ENCODE peak calls at places on chromosomes 12 and 14, in four cellular contexts. O is RKO, I is fibroblast of mammary gland, X is NCI-H1105 treated with DMSO at 0.1 percent for 48 hours. N is an unnamed sample.

GRCh38 chr12:94640134-94640928 is 10.0 kb downstream of the TMCC3 start:
- DNase-seq in X (no peak), O (no peak), I (peak), N (peak)

GRCh38 chr14:92658160-92658559 is 90.3 kb downstream of the LGMN start:
- DNase-seq in I (no peak), O (no peak), X (no peak), N (no peak)

GRCh38 chr14:68362841-68363240 is 430.0 kb downstream of the ZFP36L1 start:
- DNase-seq in X (no peak), I (no peak), O (no peak), N (no peak)

GRCh38 chr14:31241450-31242114 is 34.0 kb upstream of the HECTD1 start:
- DNase-seq in I (no peak), O (no peak), X (no peak), N (peak)

GRCh38 chr14:88753873-88754272 is 38.9 kb downstream of the EML5 start:
- DNase-seq in O (no peak), X (no peak), I (no peak), N (no peak)

GRCh38 chr14:55354500-55354899 is 57.1 kb downstream of the ATG14 start:
- DNase-seq in I (peak), X (peak), O (peak), N (peak)

GRCh38 chr12:32273712-32274111 is 125.6 kb upstream of the FGD4 start:
- DNase-seq in O (no peak), I (no peak), X (no peak), N (no peak)

GRCh38 chr12:69329669-69330428 is 18.3 kb upstream of the LYZ start:
- DNase-seq in X (no peak), O (no peak), I (no peak), N (peak)

GRCh38 chr14:34782031-34782430 is 67.6 kb upstream of the CFL2 start:
- DNase-seq in I (peak), X (no peak), O (no peak), N (peak)

GRCh38 chr14:68669101-68669500 is 123.8 kb downstream of the ZFP36L1 start:
- DNase-seq in X (no peak), I (no peak), O (no peak), N (no peak)

GRCh38 chr14:82070040-82070439 is 536.4 kb upstream of the SEL1L start:
- DNase-seq in X (no peak), I (no peak), O (no peak), N (no peak)

GRCh38 chr12:110563702-110564470 is 19.2 kb downstream of the PPTC7 start:
- DNase-seq in X (no peak), I (peak), O (no peak), N (peak)

GRCh38 chr14:104367811-104368750 is 211.5 kb upstream of the C14orf180 start:
- DNase-seq in X (no peak), I (no peak), O (no peak), N (no peak)

GRCh38 chr12:67056329-67056728 is 212.8 kb upstream of the CAND1 start:
- DNase-seq in O (no peak), I (no peak), X (no peak), N (no peak)

GRCh38 chr12:113162102-113163029 is 12.8 kb downstream of the CFAP73 start:
- DNase-seq in X (no peak), O (peak), I (peak), N (peak)

GRCh38 chr12:12432373-12432772 is 75.5 kb downstream of the BORCS5 start:
- DNase-seq in X (peak), O (no peak), I (peak), N (peak)

GRCh38 chr12:15982471-15982870 is 71.3 kb downstream of the DERA start:
- DNase-seq in O (peak), X (peak), I (peak), N (peak)

GRCh38 chr12:54411398-54412241 is 7.4 kb downstream of the ITGA5 start:
- DNase-seq in O (peak), X (no peak), I (peak), N (peak)

GRCh38 chr12:124551268-124552144 is 15.9 kb downstream of the NCOR2 start:
- DNase-seq in O (no peak), X (peak), I (no peak), N (peak)

GRCh38 chr12:93569656-93570551 is 2.6 kb upstream of the SOCS2 start:
- DNase-seq in I (peak), O (peak), X (peak), N (peak)

GRCh38 chr12:22856120-22856699 is 231.2 kb downstream of the ETNK1 start:
- DNase-seq in I (peak), X (peak), O (peak), N (peak)

GRCh38 chr14:76376409-76376877 is 506 bp downstream of the ESRRB start:
- DNase-seq in O (no peak), X (no peak), I (no peak), N (no peak)

N was measured in mesenchymal stem cell.